ENCODE peak calls at places on chromosomes 4 and X, in nine cellular contexts. One of them, this sample, is unnamed.

GRCh38 chr4:57061395-57061794 is 48.8 kb downstream of the IGFBP7 start:
- DNase-seq in iPS DF 6.9: no peak
- DNase-seq in hepatocyte: no peak
- DNase-seq in colonic mucosa: no peak
- DNase-seq in testis: no peak
- DNase-seq in effector memory CD4-positive, alpha-beta T cell: no peak
- DNase-seq in mucosa of descending colon: no peak
- DNase-seq in GM23248: peak; percentile 39
- DNase-seq in mesenchymal stem cell: peak; percentile 61
- DNase-seq in this sample: no peak

GRCh38 chr4:95290702-95291101 is 258.1 kb downstream of the UNC5C start:
- DNase-seq in iPS DF 6.9: no peak
- DNase-seq in hepatocyte: no peak
- DNase-seq in colonic mucosa: no peak
- DNase-seq in testis: no peak
- DNase-seq in effector memory CD4-positive, alpha-beta T cell: no peak
- DNase-seq in mucosa of descending colon: no peak
- DNase-seq in GM23248: no peak
- DNase-seq in mesenchymal stem cell: no peak
- DNase-seq in this sample: no peak

GRCh38 chrX:153310901-153311300 is 10.7 kb downstream of the PNMA6F start:
- DNase-seq in iPS DF 6.9: no peak
- DNase-seq in hepatocyte: no peak
- DNase-seq in colonic mucosa: no peak
- DNase-seq in testis: no peak
- DNase-seq in effector memory CD4-positive, alpha-beta T cell: no peak
- DNase-seq in mucosa of descending colon: no peak
- DNase-seq in GM23248: no peak
- DNase-seq in mesenchymal stem cell: no peak
- DNase-seq in this sample: no peak

GRCh38 chrX:44874481-44875184 is 1.6 kb downstream of the KDM6A start:
- DNase-seq in iPS DF 6.9: no peak
- DNase-seq in hepatocyte: peak; percentile 32
- DNase-seq in colonic mucosa: peak; percentile 66
- DNase-seq in testis: peak; percentile 33
- DNase-seq in effector memory CD4-positive, alpha-beta T cell: peak; percentile 26
- DNase-seq in mucosa of descending colon: no peak
- DNase-seq in GM23248: peak; percentile 66
- DNase-seq in mesenchymal stem cell: peak; percentile 65
- DNase-seq in this sample: no peak

GRCh38 chrX:134688839-134689238 is 30.6 kb upstream of the PLAC1 start:
- DNase-seq in iPS DF 6.9: no peak
- DNase-seq in hepatocyte: no peak
- DNase-seq in colonic mucosa: no peak
- DNase-seq in testis: no peak
- DNase-seq in effector memory CD4-positive, alpha-beta T cell: no peak
- DNase-seq in mucosa of descending colon: no peak
- DNase-seq in GM23248: peak; percentile 78
- DNase-seq in mesenchymal stem cell: peak; percentile 29
- DNase-seq in this sample: no peak

GRCh38 chr4:176439611-176440010 is 119.8 kb downstream of the SPCS3 start:
- DNase-seq in iPS DF 6.9: no peak
- DNase-seq in hepatocyte: no peak
- DNase-seq in colonic mucosa: no peak
- DNase-seq in testis: no peak
- DNase-seq in effector memory CD4-positive, alpha-beta T cell: no peak
- DNase-seq in mucosa of descending colon: no peak
- DNase-seq in GM23248: no peak
- DNase-seq in mesenchymal stem cell: no peak
- DNase-seq in this sample: no peak

GRCh38 chr4:118811008-118811764 is 24.7 kb downstream of the SEC24D start:
- DNase-seq in iPS DF 6.9: no peak
- DNase-seq in hepatocyte: no peak
- DNase-seq in colonic mucosa: no peak
- DNase-seq in testis: no peak
- DNase-seq in effector memory CD4-positive, alpha-beta T cell: no peak
- DNase-seq in mucosa of descending colon: no peak
- DNase-seq in GM23248: peak; percentile 90
- DNase-seq in mesenchymal stem cell: peak; percentile 59
- DNase-seq in this sample: no peak

GRCh38 chrX:153321381-153322105 is at the start of gene PNMA6F:
- DNase-seq in iPS DF 6.9: no peak
- DNase-seq in hepatocyte: no peak
- DNase-seq in colonic mucosa: no peak
- DNase-seq in testis: no peak
- DNase-seq in effector memory CD4-positive, alpha-beta T cell: no peak
- DNase-seq in mucosa of descending colon: no peak
- DNase-seq in GM23248: no peak
- DNase-seq in mesenchymal stem cell: no peak
- DNase-seq in this sample: no peak

GRCh38 chr4:64564126-64564525 is 154.9 kb upstream of the TECRL start:
- DNase-seq in iPS DF 6.9: no peak
- DNase-seq in hepatocyte: no peak
- DNase-seq in colonic mucosa: no peak
- DNase-seq in testis: no peak
- DNase-seq in effector memory CD4-positive, alpha-beta T cell: no peak
- DNase-seq in mucosa of descending colon: no peak
- DNase-seq in GM23248: peak; percentile 8
- DNase-seq in mesenchymal stem cell: no peak
- DNase-seq in this sample: no peak

GRCh38 chr4:12242354-12242753 is 813.7 kb upstream of the HS3ST1 start:
- DNase-seq in iPS DF 6.9: no peak
- DNase-seq in hepatocyte: peak; percentile 40
- DNase-seq in colonic mucosa: no peak
- DNase-seq in testis: no peak
- DNase-seq in effector memory CD4-positive, alpha-beta T cell: no peak
- DNase-seq in mucosa of descending colon: no peak
- DNase-seq in GM23248: no peak
- DNase-seq in mesenchymal stem cell: no peak
- DNase-seq in this sample: no peak

GRCh38 chr4:97498875-97499274 is 644.4 kb downstream of the STPG2 start:
- DNase-seq in iPS DF 6.9: no peak
- DNase-seq in hepatocyte: peak; percentile 18
- DNase-seq in colonic mucosa: no peak
- DNase-seq in testis: no peak
- DNase-seq in effector memory CD4-positive, alpha-beta T cell: no peak
- DNase-seq in mucosa of descending colon: no peak
- DNase-seq in GM23248: peak; percentile 0
- DNase-seq in mesenchymal stem cell: peak; percentile 74
- DNase-seq in this sample: no peak

GRCh38 chrX:137427813-137428212 is 138.1 kb upstream of the ZIC3 start:
- DNase-seq in iPS DF 6.9: no peak
- DNase-seq in hepatocyte: no peak
- DNase-seq in colonic mucosa: no peak
- DNase-seq in testis: no peak
- DNase-seq in effector memory CD4-positive, alpha-beta T cell: no peak
- DNase-seq in mucosa of descending colon: no peak
- DNase-seq in GM23248: peak; percentile 44
- DNase-seq in mesenchymal stem cell: peak; percentile 0
- DNase-seq in this sample: no peak

GRCh38 chr4:19776929-19777328 is 474.8 kb upstream of the SLIT2 start:
- DNase-seq in iPS DF 6.9: no peak
- DNase-seq in hepatocyte: no peak
- DNase-seq in colonic mucosa: no peak
- DNase-seq in testis: no peak
- DNase-seq in effector memory CD4-positive, alpha-beta T cell: no peak
- DNase-seq in mucosa of descending colon: no peak
- DNase-seq in GM23248: peak; percentile 39
- DNase-seq in mesenchymal stem cell: no peak
- DNase-seq in this sample: no peak

GRCh38 chrX:48490661-48491060 is 14.7 kb downstream of the FTSJ1 start:
- DNase-seq in iPS DF 6.9: no peak
- DNase-seq in hepatocyte: no peak
- DNase-seq in colonic mucosa: no peak
- DNase-seq in testis: no peak
- DNase-seq in effector memory CD4-positive, alpha-beta T cell: no peak
- DNase-seq in mucosa of descending colon: no peak
- DNase-seq in GM23248: peak; percentile 72
- DNase-seq in mesenchymal stem cell: no peak
- DNase-seq in this sample: no peak

GRCh38 chrX:8201896-8202331 is 30.8 kb upstream of the VCX2 start:
- DNase-seq in iPS DF 6.9: no peak
- DNase-seq in hepatocyte: peak; percentile 30
- DNase-seq in colonic mucosa: no peak
- DNase-seq in testis: peak; percentile 13
- DNase-seq in effector memory CD4-positive, alpha-beta T cell: no peak
- DNase-seq in mucosa of descending colon: no peak
- DNase-seq in GM23248: no peak
- DNase-seq in mesenchymal stem cell: peak; percentile 0
- DNase-seq in this sample: peak; percentile 3

GRCh38 chr4:78551420-78552351 is at the start of gene ANXA3:
- DNase-seq in iPS DF 6.9: no peak
- DNase-seq in hepatocyte: peak; percentile 85
- DNase-seq in colonic mucosa: peak; percentile 83
- DNase-seq in testis: no peak
- DNase-seq in effector memory CD4-positive, alpha-beta T cell: no peak
- DNase-seq in mucosa of descending colon: peak; percentile 84
- DNase-seq in GM23248: peak; percentile 44
- DNase-seq in mesenchymal stem cell: peak; percentile 24
- DNase-seq in this sample: no peak

GRCh38 chr4:3462790-3463415 is at the start of gene DOK7:
- DNase-seq in iPS DF 6.9: no peak
- DNase-seq in hepatocyte: peak; percentile 54
- DNase-seq in colonic mucosa: peak; percentile 50
- DNase-seq in testis: peak; percentile 43
- DNase-seq in effector memory CD4-positive, alpha-beta T cell: no peak
- DNase-seq in mucosa of descending colon: peak; percentile 45
- DNase-seq in GM23248: peak; percentile 17
- DNase-seq in mesenchymal stem cell: no peak
- DNase-seq in this sample: no peak
- H3K4me3 ChIP-seq in iPS DF 6.9: peak within 1 kb of the TSS; percentile 25
- H3K4me3 ChIP-seq in hepatocyte: no peak within 1 kb of the TSS
- H3K4me3 ChIP-seq in colonic mucosa: peak within 1 kb of the TSS; percentile 34
- H3K4me3 ChIP-seq in testis: peak within 1 kb of the TSS; percentile 48
- H3K4me3 ChIP-seq in effector memory CD4-positive, alpha-beta T cell: peak within 1 kb of the TSS; percentile 22
- H3K4me3 ChIP-seq in mucosa of descending colon: no peak within 1 kb of the TSS
- H3K4me3 ChIP-seq in GM23248: peak within 1 kb of the TSS; percentile 51
- H3K4me3 ChIP-seq in mesenchymal stem cell: peak within 1 kb of the TSS; percentile 43
- H3K4me3 ChIP-seq in this sample: peak within 1 kb of the TSS; percentile 11

GRCh38 chr4:38670061-38670894 is 6.3 kb downstream of the KLF3 start:
- DNase-seq in iPS DF 6.9: no peak
- DNase-seq in hepatocyte: no peak
- DNase-seq in colonic mucosa: peak; percentile 28
- DNase-seq in testis: no peak
- DNase-seq in effector memory CD4-positive, alpha-beta T cell: no peak
- DNase-seq in mucosa of descending colon: no peak
- DNase-seq in GM23248: no peak
- DNase-seq in mesenchymal stem cell: no peak
- DNase-seq in this sample: no peak

GRCh38 chr4:38667005-38667771 is 3.2 kb downstream of the KLF3 start:
- DNase-seq in iPS DF 6.9: peak; percentile 91
- DNase-seq in hepatocyte: peak; percentile 94
- DNase-seq in colonic mucosa: peak; percentile 93
- DNase-seq in testis: peak; percentile 93
- DNase-seq in effector memory CD4-positive, alpha-beta T cell: peak; percentile 70
- DNase-seq in mucosa of descending colon: peak; percentile 77
- DNase-seq in GM23248: peak; percentile 98
- DNase-seq in mesenchymal stem cell: peak; percentile 99
- DNase-seq in this sample: peak; percentile 87

GRCh38 chr4:38668203-38668602 is 4.2 kb downstream of the KLF3 start:
- DNase-seq in iPS DF 6.9: no peak
- DNase-seq in hepatocyte: no peak
- DNase-seq in colonic mucosa: no peak
- DNase-seq in testis: no peak
- DNase-seq in effector memory CD4-positive, alpha-beta T cell: no peak
- DNase-seq in mucosa of descending colon: no peak
- DNase-seq in GM23248: no peak
- DNase-seq in mesenchymal stem cell: no peak
- DNase-seq in this sample: no peak

GRCh38 chr4:38670939-38671593 is 7.1 kb downstream of the KLF3 start:
- DNase-seq in iPS DF 6.9: no peak
- DNase-seq in hepatocyte: no peak
- DNase-seq in colonic mucosa: peak; percentile 44
- DNase-seq in testis: no peak
- DNase-seq in effector memory CD4-positive, alpha-beta T cell: no peak
- DNase-seq in mucosa of descending colon: no peak
- DNase-seq in GM23248: peak; percentile 47
- DNase-seq in mesenchymal stem cell: no peak
- DNase-seq in this sample: no peak

GRCh38 chr4:38669233-38669632 is 5.2 kb downstream of the KLF3 start:
- DNase-seq in iPS DF 6.9: no peak
- DNase-seq in hepatocyte: no peak
- DNase-seq in colonic mucosa: no peak
- DNase-seq in testis: no peak
- DNase-seq in effector memory CD4-positive, alpha-beta T cell: no peak
- DNase-seq in mucosa of descending colon: no peak
- DNase-seq in GM23248: peak; percentile 38
- DNase-seq in mesenchymal stem cell: peak; percentile 46
- DNase-seq in this sample: no peak
- H3K4me1 ChIP-seq in iPS DF 6.9: peaks cover 15% of the 10 kb centered on the region
- H3K4me1 ChIP-seq in hepatocyte: peaks cover 66% of the 10 kb centered on the region
- H3K4me1 ChIP-seq in colonic mucosa: peaks cover 32% of the 10 kb centered on the region
- H3K4me1 ChIP-seq in testis: peaks cover 62% of the 10 kb centered on the region
- H3K4me1 ChIP-seq in effector memory CD4-positive, alpha-beta T cell: peaks cover 53% of the 10 kb centered on the region
- H3K4me1 ChIP-seq in mucosa of descending colon: peaks cover 69% of the 10 kb centered on the region
- H3K4me1 ChIP-seq in GM23248: peaks cover 77% of the 10 kb centered on the region
- H3K4me1 ChIP-seq in mesenchymal stem cell: peaks cover 27% of the 10 kb centered on the region
- H3K4me1 ChIP-seq in this sample: peaks cover 5% of the 10 kb centered on the region

DNA sequence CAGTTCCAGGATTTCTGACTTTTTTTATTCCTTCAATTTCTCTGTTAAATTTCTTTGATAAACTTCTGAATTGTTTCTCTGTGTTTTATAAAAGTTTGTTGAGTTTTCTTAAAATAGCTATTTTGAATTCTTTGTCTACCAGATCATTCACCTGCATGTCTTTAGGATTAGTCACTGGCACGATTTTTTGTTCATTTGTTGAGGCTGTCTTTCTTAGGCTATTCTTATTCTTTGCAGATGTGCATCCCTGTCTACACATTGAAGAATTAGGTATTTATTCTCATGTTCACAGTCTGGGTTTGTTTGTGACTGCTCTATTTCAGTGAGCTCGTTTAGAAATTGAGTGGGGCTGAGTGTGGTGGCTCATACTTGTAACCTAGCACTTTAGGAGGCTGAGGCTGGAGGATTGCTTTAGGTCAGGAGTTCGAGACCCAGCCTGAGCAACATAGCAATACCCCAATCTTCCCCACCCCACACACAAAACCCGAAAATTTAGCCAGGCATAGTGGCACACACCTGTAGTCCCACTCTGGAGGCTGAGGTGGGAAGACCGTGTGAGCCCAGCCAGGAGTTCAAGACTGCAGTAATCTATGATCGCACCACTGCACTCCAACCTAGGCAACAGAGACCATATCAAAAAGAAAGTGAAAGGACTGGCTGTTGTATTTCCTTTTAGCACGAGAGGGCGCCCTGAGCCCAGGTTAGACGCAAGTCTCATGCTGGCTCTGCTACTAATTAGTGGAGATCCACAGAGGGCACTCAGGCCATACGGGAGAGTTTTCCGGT is 42.0 kb downstream of the F8 start:
- DNase-seq in iPS DF 6.9: peak; percentile 22
- DNase-seq in hepatocyte: peak; percentile 71
- DNase-seq in colonic mucosa: peak; percentile 84
- DNase-seq in testis: peak; percentile 83
- DNase-seq in effector memory CD4-positive, alpha-beta T cell: peak; percentile 41
- DNase-seq in mucosa of descending colon: peak; percentile 58
- DNase-seq in GM23248: peak; percentile 74
- DNase-seq in mesenchymal stem cell: peak; percentile 68
- DNase-seq in this sample: peak; percentile 11
- H3K4me3 ChIP-seq in iPS DF 6.9: no peak overlapping the region
- H3K4me3 ChIP-seq in hepatocyte: peak overlapping the region; percentile 23
- H3K4me3 ChIP-seq in colonic mucosa: peak overlapping the region; percentile 22
- H3K4me3 ChIP-seq in testis: no peak overlapping the region
- H3K4me3 ChIP-seq in effector memory CD4-positive, alpha-beta T cell: peak overlapping the region; percentile 50
- H3K4me3 ChIP-seq in mucosa of descending colon: no peak overlapping the region
- H3K4me3 ChIP-seq in GM23248: peak overlapping the region; percentile 73
- H3K4me3 ChIP-seq in mesenchymal stem cell: no peak overlapping the region
- H3K4me3 ChIP-seq in this sample: no peak overlapping the region

GRCh38 chr4:144701683-144702233 is 55.8 kb downstream of the HHIP start:
- DNase-seq in iPS DF 6.9: no peak
- DNase-seq in hepatocyte: no peak
- DNase-seq in colonic mucosa: no peak
- DNase-seq in testis: no peak
- DNase-seq in effector memory CD4-positive, alpha-beta T cell: no peak
- DNase-seq in mucosa of descending colon: no peak
- DNase-seq in GM23248: no peak
- DNase-seq in mesenchymal stem cell: peak; percentile 24
- DNase-seq in this sample: no peak
- H3K4me1 ChIP-seq in iPS DF 6.9: no peaks in the 10 kb centered on the region
- H3K4me1 ChIP-seq in hepatocyte: no peaks in the 10 kb centered on the region
- H3K4me1 ChIP-seq in colonic mucosa: no peaks in the 10 kb centered on the region
- H3K4me1 ChIP-seq in testis: peaks cover 7% of the 10 kb centered on the region
- H3K4me1 ChIP-seq in effector memory CD4-positive, alpha-beta T cell: no peaks in the 10 kb centered on the region
- H3K4me1 ChIP-seq in mucosa of descending colon: no peaks in the 10 kb centered on the region
- H3K4me1 ChIP-seq in GM23248: peaks cover 26% of the 10 kb centered on the region
- H3K4me1 ChIP-seq in mesenchymal stem cell: peaks cover 6% of the 10 kb centered on the region
- H3K4me1 ChIP-seq in this sample: no peaks in the 10 kb centered on the region